ENCODE peak calls at places on chromosomes 16 and 17, in ten cellular contexts. E, H, V, U, S, N, G, O, W and Z are unnamed samples.

GRCh38 chr16:30619207-30619606 is 9.0 kb upstream of the ZNF689 start:
- DNase-seq in S (no peak), N (no peak), V (no peak), W (no peak), E (no peak), U (no peak), G (no peak), H (no peak), O (no peak), Z (peak)

GRCh38 chr17:39921323-39921722 is 2.9 kb upstream of the GSDMB start:
- DNase-seq in N (no peak), W (no peak), E (no peak), S (no peak), O (no peak), G (no peak), V (no peak), H (no peak), U (no peak), Z (no peak)

GRCh38 chr17:34853916-34854315 is 107.3 kb downstream of the CCT6B start:
- DNase-seq in V (no peak), H (no peak), G (no peak), N (no peak), S (no peak), U (no peak), E (no peak), W (no peak), O (no peak), Z (no peak)

GRCh38 chr17:9465216-9465921 is 110.3 kb downstream of the STX8 start:
- DNase-seq in N (no peak), H (no peak), W (no peak), S (no peak), E (no peak), O (no peak), U (no peak), G (no peak), V (peak), Z (peak)

GRCh38 chr16:88651276-88651988 is 579 bp upstream of the CYBA start:
- DNase-seq in G (peak), W (peak), S (peak), H (peak), O (peak), N (peak), E (peak), U (peak), V (peak), Z (no peak)

GRCh38 chr16:30953511-30954124 is 3.9 kb upstream of the SETD1A start:
- DNase-seq in S (no peak), H (peak), G (peak), U (peak), E (peak), O (peak), N (no peak), W (peak), V (peak), Z (no peak)

GRCh38 chr16:17470002-17470870 is 524 bp downstream of the XYLT1 start:
- DNase-seq in S (no peak), U (peak), E (no peak), N (no peak), W (peak), H (no peak), G (peak), O (peak), V (peak), Z (no peak)

GRCh38 chr17:5282639-5283217 is 644 bp downstream of the RABEP1 start:
- DNase-seq in U (no peak), V (peak), G (no peak), S (no peak), E (peak), N (no peak), W (peak), O (peak), H (peak), Z (no peak)

GRCh38 chr16:2486645-2487516 is 12.0 kb downstream of the TBC1D24 start:
- DNase-seq in V (no peak), H (peak), U (no peak), O (peak), S (no peak), E (no peak), N (peak), W (peak), G (no peak), Z (no peak)

GRCh38 chr16:47139561-47140185 is 4.1 kb downstream of the NETO2 start:
- DNase-seq in V (no peak), H (no peak), O (no peak), E (no peak), U (no peak), N (no peak), S (no peak), G (no peak), W (no peak), Z (no peak)

GRCh38 chr16:73299349-73299748 is 251.4 kb upstream of the ZFHX3 start:
- DNase-seq in E (no peak), W (no peak), O (no peak), H (no peak), S (no peak), G (no peak), U (no peak), V (no peak), N (no peak), Z (no peak)

GRCh38 chr16:4718466-4718865 is 15.6 kb downstream of the ANKS3 start:
- DNase-seq in E (no peak), W (peak), N (no peak), O (no peak), G (no peak), S (no peak), U (no peak), V (no peak), H (no peak), Z (no peak)

GRCh38 chr16:23874613-23875294 is 39.0 kb downstream of the PRKCB start:
- DNase-seq in G (no peak), N (no peak), H (no peak), U (no peak), S (no peak), O (no peak), E (no peak), V (no peak), W (no peak), Z (no peak)

GRCh38 chr16:83717308-83717707 is 90.5 kb upstream of the HSBP1 start:
- DNase-seq in U (no peak), S (no peak), W (no peak), G (peak), N (no peak), E (peak), H (no peak), V (no peak), O (no peak), Z (no peak)

GRCh38 chr17:49465352-49465751 is 29.7 kb upstream of the NGFR start:
- DNase-seq in V (no peak), G (no peak), H (no peak), E (no peak), N (no peak), S (no peak), O (no peak), U (no peak), W (peak), Z (no peak)

GRCh38 chr16:49462989-49463371 is 89.4 kb downstream of the C16orf78 start:
- DNase-seq in W (no peak), S (no peak), V (no peak), N (no peak), O (no peak), E (no peak), H (no peak), G (peak), U (no peak), Z (no peak)

DNA sequence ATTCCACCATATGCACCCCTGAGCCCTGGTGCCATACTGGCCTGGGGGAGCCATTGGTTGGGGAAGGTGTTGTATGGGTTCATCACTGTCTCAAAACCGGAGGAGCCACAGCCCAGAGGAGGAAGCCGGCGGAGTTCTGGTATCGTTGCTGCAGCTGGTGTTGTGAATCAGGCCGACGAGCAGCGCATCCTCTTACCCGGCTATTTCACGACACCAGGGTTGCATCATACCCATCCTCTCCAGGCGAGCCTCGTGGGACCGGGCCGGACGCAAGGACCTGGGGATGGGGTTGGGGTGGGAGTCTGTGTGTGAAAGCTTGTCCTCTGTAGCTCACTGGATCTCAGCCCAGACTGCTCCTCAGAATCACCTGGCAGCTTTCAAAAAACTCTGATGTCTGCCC is 6.6 kb upstream of the SLC12A3 start:
- DNase-seq in O (peak), E (no peak), S (no peak), N (no peak), U (no peak), G (no peak), H (no peak), V (no peak), W (peak), Z (no peak)
- H3K4me3 ChIP-seq in O (no peak), E (no peak), S (no peak), N (no peak), U (no peak), G (no peak), H (no peak), V (no peak), W (no peak), Z (no peak)

GRCh38 chr16:89704281-89704680 is 2.8 kb upstream of the SPATA2L start:
- DNase-seq in N (no peak), E (no peak), W (no peak), U (no peak), S (no peak), V (no peak), O (no peak), G (peak), H (no peak), Z (no peak)
- TF ChIP-seq CTCF in N (no peak), E (no peak), W (no peak), U (no peak), S (no peak), V (no peak), O (no peak), G (peak), H (no peak), Z (no peak)

GRCh38 chr17:38891441-38891840 is 21.6 kb downstream of the LASP1 start:
- DNase-seq in E (no peak), U (no peak), G (no peak), N (no peak), W (no peak), O (no peak), V (no peak), H (no peak), S (no peak), Z (no peak)

GRCh38 chr17:38890410-38890746 is 20.5 kb downstream of the LASP1 start:
- DNase-seq in H (no peak), S (no peak), W (no peak), G (no peak), N (no peak), O (no peak), E (no peak), V (no peak), U (no peak), Z (no peak)

GRCh38 chr17:38892083-38892482 is 22.2 kb downstream of the LASP1 start:
- DNase-seq in E (no peak), U (no peak), O (no peak), W (no peak), H (no peak), V (no peak), S (no peak), G (no peak), N (no peak), Z (no peak)

GRCh38 chr17:38888842-38889241 is 19.0 kb downstream of the LASP1 start:
- DNase-seq in V (no peak), S (no peak), U (no peak), H (no peak), G (no peak), O (no peak), E (no peak), N (no peak), W (no peak), Z (no peak)

GRCh38 chr17:38889745-38890409 is 20.0 kb downstream of the LASP1 start:
- DNase-seq in O (no peak), G (no peak), U (no peak), W (no peak), V (no peak), H (no peak), E (no peak), S (no peak), N (no peak), Z (no peak)
- H3K4me3 ChIP-seq in O (no peak), G (no peak), U (no peak), W (no peak), V (no peak), H (no peak), E (no peak), S (no peak), N (no peak), Z (no peak)

DNA sequence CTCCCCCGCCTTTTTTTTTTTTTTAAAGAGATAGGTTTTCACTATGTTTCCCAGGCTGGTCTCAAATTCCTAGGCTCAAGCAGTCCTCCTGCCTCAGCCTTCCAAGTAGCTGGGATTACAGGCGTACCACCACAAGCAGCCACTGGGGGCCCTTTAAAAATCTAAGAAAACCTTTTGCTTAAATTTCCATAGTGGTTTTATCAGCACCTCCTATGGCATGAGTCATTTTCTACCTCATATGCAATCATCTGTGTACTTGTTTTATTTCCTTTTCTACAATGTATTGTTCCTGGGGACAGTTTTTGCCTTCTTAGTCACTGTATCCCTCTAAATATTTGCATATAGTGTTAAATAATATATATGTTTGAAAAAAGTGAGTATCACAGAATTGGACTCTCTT is 29.2 kb downstream of the GNA13 start:
- DNase-seq in U (peak), V (peak), E (peak), S (no peak), N (no peak), H (no peak), O (no peak), G (peak), W (no peak), Z (no peak)
- TF ChIP-seq CTCF in U (peak), V (peak), E (peak), S (peak), N (no peak), H (peak), O (no peak), G (peak), W (no peak), Z (peak)

DNA sequence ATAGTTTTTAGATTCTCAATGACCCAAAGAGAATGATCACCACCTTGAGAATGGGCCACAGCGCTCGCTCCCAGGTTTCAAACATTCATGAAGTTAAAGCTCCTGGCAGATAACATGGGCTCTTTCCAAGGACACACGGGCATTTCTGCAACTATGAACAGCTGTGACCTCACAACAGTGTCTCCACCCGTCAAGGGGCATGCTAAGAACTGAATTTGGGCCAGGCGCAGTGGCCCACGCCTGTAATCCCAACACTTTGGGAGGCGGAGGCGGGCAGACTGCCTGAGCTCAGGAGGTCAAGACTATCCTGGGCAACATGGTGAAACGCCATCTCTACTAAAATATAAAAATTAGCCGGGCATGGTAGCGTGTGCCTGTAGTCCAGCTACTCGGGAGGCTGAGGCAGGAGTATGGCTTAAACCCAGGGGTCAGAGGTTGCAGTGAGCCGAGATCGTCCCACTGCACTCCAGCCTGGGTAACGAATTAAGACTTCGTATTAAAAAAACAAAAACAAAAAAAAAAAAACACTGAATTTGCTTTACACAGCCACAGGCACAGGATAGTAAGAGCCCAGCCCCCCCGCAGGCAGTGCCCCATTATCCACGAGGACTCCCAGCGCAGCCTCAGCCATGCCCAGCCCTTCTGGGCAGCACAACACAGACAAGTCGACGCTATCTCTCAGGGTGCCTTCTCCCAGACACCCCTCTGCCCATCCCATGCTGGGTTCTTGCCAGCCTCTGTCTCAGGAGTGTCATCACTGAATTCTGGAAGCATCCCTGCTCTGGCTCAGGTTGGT is 7.2 kb downstream of the USP7 start:
- DNase-seq in S (no peak), U (no peak), W (no peak), E (no peak), V (no peak), H (no peak), O (no peak), N (no peak), G (no peak), Z (no peak)
- H3K4me3 ChIP-seq in S (no peak), U (no peak), W (no peak), E (no peak), V (no peak), H (no peak), O (no peak), N (no peak), G (no peak), Z (no peak)